ENCODE peak calls at places on chromosomes 6 and 20, in six cellular contexts. One of them, this sample, is unnamed.

GRCh38 chr20:25079171-25079570 is 2.8 kb downstream of the VSX1 start:
- DNase-seq in PC-9: no peak
- DNase-seq in osteoblast: no peak
- DNase-seq in Caco-2: no peak
- DNase-seq in tibial artery: no peak
- DNase-seq in transverse colon: peak; percentile 73
- DNase-seq in this sample: no peak

GRCh38 chr6:109491207-109491938 is 8.4 kb upstream of the ZBTB24 start:
- DNase-seq in PC-9: peak; percentile 52
- DNase-seq in osteoblast: no peak
- DNase-seq in Caco-2: no peak
- DNase-seq in tibial artery: no peak
- DNase-seq in transverse colon: no peak
- DNase-seq in this sample: no peak

GRCh38 chr20:32019156-32019510 is 8.9 kb downstream of the CCM2L start:
- DNase-seq in PC-9: no peak
- DNase-seq in osteoblast: no peak
- DNase-seq in Caco-2: peak; percentile 86
- DNase-seq in tibial artery: no peak
- DNase-seq in transverse colon: no peak
- DNase-seq in this sample: peak; percentile 72

GRCh38 chr6:142523485-142523884 is 221.7 kb downstream of the ADGRG6 start:
- DNase-seq in PC-9: no peak
- DNase-seq in osteoblast: no peak
- DNase-seq in Caco-2: no peak
- DNase-seq in tibial artery: no peak
- DNase-seq in transverse colon: no peak
- DNase-seq in this sample: no peak

GRCh38 chr6:131460603-131460995 is 112.4 kb upstream of the ARG1 start:
- DNase-seq in PC-9: no peak
- DNase-seq in osteoblast: no peak
- DNase-seq in Caco-2: no peak
- DNase-seq in tibial artery: no peak
- DNase-seq in transverse colon: no peak
- DNase-seq in this sample: no peak

GRCh38 chr6:46684771-46685170 is 2.9 kb upstream of the TDRD6 start:
- DNase-seq in PC-9: peak; percentile 60
- DNase-seq in osteoblast: peak; percentile 62
- DNase-seq in Caco-2: no peak
- DNase-seq in tibial artery: no peak
- DNase-seq in transverse colon: no peak
- DNase-seq in this sample: no peak

GRCh38 chr20:32474967-32475819 is 109.9 kb downstream of the NOL4L start:
- DNase-seq in PC-9: peak; percentile 85
- DNase-seq in osteoblast: peak; percentile 100
- DNase-seq in Caco-2: peak; percentile 99
- DNase-seq in tibial artery: peak; percentile 81
- DNase-seq in transverse colon: peak; percentile 94
- DNase-seq in this sample: peak; percentile 53

GRCh38 chr6:20833881-20834515 is 299.7 kb downstream of the CDKAL1 start:
- DNase-seq in PC-9: no peak
- DNase-seq in osteoblast: no peak
- DNase-seq in Caco-2: no peak
- DNase-seq in tibial artery: no peak
- DNase-seq in transverse colon: no peak
- DNase-seq in this sample: no peak

GRCh38 chr6:37979392-37980221 is 160.1 kb downstream of the ZFAND3 start:
- DNase-seq in PC-9: no peak
- DNase-seq in osteoblast: no peak
- DNase-seq in Caco-2: no peak
- DNase-seq in tibial artery: no peak
- DNase-seq in transverse colon: no peak
- DNase-seq in this sample: no peak

GRCh38 chr6:168499045-168499650 is 58.2 kb downstream of the SMOC2 start:
- DNase-seq in PC-9: no peak
- DNase-seq in osteoblast: no peak
- DNase-seq in Caco-2: peak; percentile 65
- DNase-seq in tibial artery: no peak
- DNase-seq in transverse colon: no peak
- DNase-seq in this sample: no peak

GRCh38 chr6:161922631-161923119 is 648.8 kb upstream of the AGPAT4 start:
- DNase-seq in PC-9: peak; percentile 49
- DNase-seq in osteoblast: no peak
- DNase-seq in Caco-2: peak; percentile 54
- DNase-seq in tibial artery: no peak
- DNase-seq in transverse colon: peak; percentile 67
- DNase-seq in this sample: no peak

GRCh38 chr6:44699851-44700250 is 312.3 kb downstream of the CDC5L start:
- DNase-seq in PC-9: no peak
- DNase-seq in osteoblast: no peak
- DNase-seq in Caco-2: no peak
- DNase-seq in tibial artery: no peak
- DNase-seq in transverse colon: no peak
- DNase-seq in this sample: no peak

GRCh38 chr6:147046131-147046530 is 158.1 kb upstream of the STXBP5 start:
- DNase-seq in PC-9: no peak
- DNase-seq in osteoblast: no peak
- DNase-seq in Caco-2: no peak
- DNase-seq in tibial artery: no peak
- DNase-seq in transverse colon: no peak
- DNase-seq in this sample: no peak

GRCh38 chr6:143333749-143334520 is 116.6 kb downstream of the ADAT2 start:
- DNase-seq in PC-9: no peak
- DNase-seq in osteoblast: no peak
- DNase-seq in Caco-2: no peak
- DNase-seq in tibial artery: no peak
- DNase-seq in transverse colon: no peak
- DNase-seq in this sample: no peak

GRCh38 chr20:51811040-51811351 is 8.7 kb upstream of the SALL4 start:
- DNase-seq in PC-9: peak; percentile 74
- DNase-seq in osteoblast: no peak
- DNase-seq in Caco-2: peak; percentile 45
- DNase-seq in tibial artery: no peak
- DNase-seq in transverse colon: no peak
- DNase-seq in this sample: no peak

GRCh38 chr6:155325700-155326516 is 11.6 kb upstream of the TFB1M start:
- DNase-seq in PC-9: no peak
- DNase-seq in osteoblast: peak; percentile 31
- DNase-seq in Caco-2: no peak
- DNase-seq in tibial artery: no peak
- DNase-seq in transverse colon: no peak
- DNase-seq in this sample: peak; percentile 56

GRCh38 chr6:151142676-151143075 is 97.1 kb upstream of the AKAP12 start:
- DNase-seq in PC-9: no peak
- DNase-seq in osteoblast: no peak
- DNase-seq in Caco-2: no peak
- DNase-seq in tibial artery: no peak
- DNase-seq in transverse colon: no peak
- DNase-seq in this sample: no peak

GRCh38 chr20:22836877-22837276 is 198.2 kb upstream of the SSTR4 start:
- DNase-seq in PC-9: no peak
- DNase-seq in osteoblast: no peak
- DNase-seq in Caco-2: no peak
- DNase-seq in tibial artery: no peak
- DNase-seq in transverse colon: no peak
- DNase-seq in this sample: no peak

GRCh38 chr6:158131926-158132325 is 36.1 kb downstream of the SERAC1 start:
- DNase-seq in PC-9: no peak
- DNase-seq in osteoblast: no peak
- DNase-seq in Caco-2: peak; percentile 37
- DNase-seq in tibial artery: no peak
- DNase-seq in transverse colon: no peak
- DNase-seq in this sample: peak; percentile 29

GRCh38 chr6:106287215-106287614 is 38.3 kb downstream of the ATG5 start:
- DNase-seq in PC-9: no peak
- DNase-seq in osteoblast: peak; percentile 35
- DNase-seq in Caco-2: peak; percentile 6
- DNase-seq in tibial artery: no peak
- DNase-seq in transverse colon: no peak
- DNase-seq in this sample: no peak

GRCh38 chr6:51843470-51844390 is 243.7 kb downstream of the PKHD1 start:
- DNase-seq in PC-9: no peak
- DNase-seq in osteoblast: no peak
- DNase-seq in Caco-2: no peak
- DNase-seq in tibial artery: no peak
- DNase-seq in transverse colon: no peak
- DNase-seq in this sample: no peak

GRCh38 chr6:24148154-24148570 is 22.1 kb downstream of the NRSN1 start:
- DNase-seq in PC-9: no peak
- DNase-seq in osteoblast: no peak
- DNase-seq in Caco-2: peak; percentile 80
- DNase-seq in tibial artery: no peak
- DNase-seq in transverse colon: no peak
- DNase-seq in this sample: no peak

GRCh38 chr6:57324538-57324937 is 7.1 kb downstream of the PRIM2 start:
- DNase-seq in PC-9: no peak
- DNase-seq in osteoblast: no peak
- DNase-seq in Caco-2: no peak
- DNase-seq in tibial artery: no peak
- DNase-seq in transverse colon: no peak
- DNase-seq in this sample: peak; percentile 28

GRCh38 chr6:130473886-130474285 is 108.1 kb downstream of the TMEM200A start:
- DNase-seq in PC-9: no peak
- DNase-seq in osteoblast: no peak
- DNase-seq in Caco-2: no peak
- DNase-seq in tibial artery: no peak
- DNase-seq in transverse colon: no peak
- DNase-seq in this sample: no peak

GRCh38 chr6:72534236-72534635 is 87.6 kb upstream of the KCNQ5 start:
- DNase-seq in PC-9: no peak
- DNase-seq in osteoblast: no peak
- DNase-seq in Caco-2: no peak
- DNase-seq in tibial artery: no peak
- DNase-seq in transverse colon: no peak
- DNase-seq in this sample: no peak

GRCh38 chr6:170279977-170280688 is 10.7 kb downstream of the DLL1 start:
- DNase-seq in PC-9: peak; percentile 44
- DNase-seq in osteoblast: peak; percentile 94
- DNase-seq in Caco-2: peak; percentile 79
- DNase-seq in tibial artery: no peak
- DNase-seq in transverse colon: peak; percentile 82
- DNase-seq in this sample: no peak

GRCh38 chr6:129104131-129104530 is 221.2 kb downstream of the LAMA2 start:
- DNase-seq in PC-9: no peak
- DNase-seq in osteoblast: no peak
- DNase-seq in Caco-2: no peak
- DNase-seq in tibial artery: peak; percentile 36
- DNase-seq in transverse colon: no peak
- DNase-seq in this sample: no peak

DNA sequence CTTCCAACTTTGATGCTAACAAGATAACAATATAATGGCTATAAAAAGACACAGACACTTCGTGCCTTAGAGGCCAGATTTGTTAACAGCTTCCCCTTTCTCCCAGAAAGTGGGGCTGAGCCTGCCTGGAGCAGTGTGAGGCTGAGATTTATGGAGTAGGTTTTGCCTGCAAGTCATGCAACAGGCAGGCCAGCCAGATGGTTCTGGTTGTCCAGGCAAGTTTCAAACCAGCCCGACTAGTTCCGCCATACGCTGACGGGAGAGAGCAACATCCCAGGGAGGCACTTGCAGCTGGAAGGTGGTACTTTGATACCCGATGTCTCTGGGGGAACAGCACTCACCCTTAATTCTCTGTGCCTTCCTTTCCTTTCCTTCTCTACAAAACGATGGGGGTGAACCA is 81.3 kb upstream of the NAA20 start:
- DNase-seq in PC-9: peak; percentile 81
- DNase-seq in osteoblast: no peak
- DNase-seq in Caco-2: peak; percentile 80
- DNase-seq in tibial artery: no peak
- DNase-seq in transverse colon: peak; percentile 75
- DNase-seq in this sample: no peak
- H3K4me3 ChIP-seq in PC-9: peak overlapping the region; percentile 9
- H3K4me3 ChIP-seq in osteoblast: no peak overlapping the region
- H3K4me3 ChIP-seq in Caco-2: no peak overlapping the region
- H3K4me3 ChIP-seq in tibial artery: peak overlapping the region; percentile 13
- H3K4me3 ChIP-seq in transverse colon: no peak overlapping the region
- H3K4me3 ChIP-seq in this sample: no peak overlapping the region

DNA sequence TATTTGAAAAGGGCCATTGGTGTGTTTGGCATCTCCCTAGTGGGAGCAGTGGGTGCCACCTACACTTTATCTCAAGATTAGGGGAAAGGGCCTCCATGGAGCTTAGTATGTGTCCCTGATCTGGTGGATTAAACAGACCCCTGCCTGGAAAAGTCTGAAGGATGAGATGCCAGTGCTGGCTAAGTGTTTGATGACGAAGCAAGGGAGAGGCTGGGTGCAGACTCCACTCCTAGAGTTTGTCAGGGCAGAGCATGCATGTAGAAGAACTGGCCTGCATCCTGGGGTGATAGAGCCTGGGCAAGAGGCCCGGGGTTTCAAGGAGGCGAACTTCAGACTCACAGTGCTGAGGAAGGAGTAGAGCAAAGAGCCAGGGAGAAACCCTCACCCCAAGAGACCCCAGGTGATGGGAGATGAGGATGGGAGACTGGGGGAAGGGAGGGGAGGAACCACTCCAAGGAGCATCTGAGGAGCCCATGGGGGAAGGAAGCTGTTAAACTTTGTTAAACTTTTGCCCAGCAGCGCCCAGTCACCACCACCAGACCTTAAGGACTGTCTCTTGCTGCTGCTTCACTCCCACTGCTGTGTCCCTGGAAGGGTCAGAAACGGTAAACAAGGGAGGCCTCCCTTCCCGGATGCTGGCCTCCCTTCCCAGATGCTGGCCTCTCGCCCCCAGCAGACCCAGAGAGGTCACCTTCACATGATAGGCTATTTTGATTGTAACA is 61.6 kb downstream of the RPRD1B start:
- DNase-seq in PC-9: no peak
- DNase-seq in osteoblast: no peak
- DNase-seq in Caco-2: no peak
- DNase-seq in tibial artery: no peak
- DNase-seq in transverse colon: no peak
- DNase-seq in this sample: no peak
- H3K27me3 ChIP-seq in PC-9: no peaks in the 10 kb centered on the region
- H3K27me3 ChIP-seq in osteoblast: no peaks in the 10 kb centered on the region
- H3K27me3 ChIP-seq in Caco-2: no peaks in the 10 kb centered on the region
- H3K27me3 ChIP-seq in tibial artery: no peaks in the 10 kb centered on the region
- H3K27me3 ChIP-seq in transverse colon: no peaks in the 10 kb centered on the region
- H3K27me3 ChIP-seq in this sample: no peaks in the 10 kb centered on the region

DNA sequence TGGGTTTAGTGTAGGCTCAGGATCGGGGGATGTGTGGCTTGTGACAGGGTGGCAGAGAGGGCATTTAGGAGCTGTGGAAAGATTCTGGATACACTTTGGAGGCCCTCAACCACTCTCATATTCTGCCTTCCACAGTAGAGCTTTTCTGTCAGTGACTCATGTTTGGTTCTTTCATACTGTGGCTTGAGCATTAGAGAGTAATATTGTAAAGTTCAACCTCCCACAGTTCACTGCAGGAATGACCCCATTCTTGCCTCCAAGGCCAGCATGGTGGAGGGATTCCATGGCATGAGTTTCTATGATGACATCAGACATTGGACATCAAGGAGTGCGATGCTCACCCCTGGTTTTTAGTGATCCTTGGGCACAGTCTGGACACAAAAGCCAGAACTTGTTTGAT is 50.9 kb downstream of the DTD1 start:
- DNase-seq in PC-9: no peak
- DNase-seq in osteoblast: no peak
- DNase-seq in Caco-2: no peak
- DNase-seq in tibial artery: no peak
- DNase-seq in transverse colon: no peak
- DNase-seq in this sample: no peak
- H3K4me3 ChIP-seq in PC-9: no peak overlapping the region
- H3K4me3 ChIP-seq in osteoblast: no peak overlapping the region
- H3K4me3 ChIP-seq in Caco-2: no peak overlapping the region
- H3K4me3 ChIP-seq in tibial artery: no peak overlapping the region
- H3K4me3 ChIP-seq in transverse colon: no peak overlapping the region
- H3K4me3 ChIP-seq in this sample: no peak overlapping the region

GRCh38 chr6:1613631-1614447 is 4.1 kb downstream of the FOXC1 start:
- DNase-seq in PC-9: no peak
- DNase-seq in osteoblast: peak; percentile 99
- DNase-seq in Caco-2: no peak
- DNase-seq in tibial artery: no peak
- DNase-seq in transverse colon: no peak
- DNase-seq in this sample: peak; percentile 73
- H3K27me3 ChIP-seq in PC-9: no peaks in the 10 kb centered on the region
- H3K27me3 ChIP-seq in osteoblast: no peaks in the 10 kb centered on the region
- H3K27me3 ChIP-seq in Caco-2: no peaks in the 10 kb centered on the region
- H3K27me3 ChIP-seq in tibial artery: no peaks in the 10 kb centered on the region
- H3K27me3 ChIP-seq in transverse colon: peaks cover 92% of the 10 kb centered on the region
- H3K27me3 ChIP-seq in this sample: no peaks in the 10 kb centered on the region

This sample was measured in HAP-1.